ENCODE peak calls at places on chromosome 17, in four cellular contexts. W is A549, G is IMR-90, F is GM12878. N is an unnamed sample.

GRCh38 chr17:61699032-61699431 is 108.0 kb upstream of the NACA2 start:
- DNase-seq in W (no peak), G (no peak), F (no peak), N (no peak)

GRCh38 chr17:58315281-58315711 is 13.3 kb downstream of the TSPOAP1 start:
- DNase-seq in W (no peak), G (no peak), F (no peak), N (no peak)

GRCh38 chr17:56881685-56882295 is 32.1 kb downstream of the TRIM25 start:
- DNase-seq in W (no peak), G (no peak), F (no peak), N (no peak)

GRCh38 chr17:66915204-66915611 is 49.3 kb upstream of the CACNG4 start:
- DNase-seq in W (peak; percentile 65), G (no peak), F (no peak), N (no peak)

GRCh38 chr17:73474370-73474988 is 162.7 kb upstream of the CDC42EP4 start:
- DNase-seq in W (peak; percentile 60), G (peak; percentile 39), F (no peak), N (peak; percentile 91)

GRCh38 chr17:76714822-76715461 is 4.2 kb upstream of the MXRA7 start:
- DNase-seq in W (peak; percentile 57), G (peak; percentile 59), F (no peak), N (peak; percentile 79)

GRCh38 chr17:38416840-38417209 is 11.4 kb upstream of the ARHGAP23 start:
- DNase-seq in W (no peak), G (no peak), F (no peak), N (peak; percentile 20)

GRCh38 chr17:50431219-50431618 is 5.2 kb downstream of the ACSF2 start:
- DNase-seq in W (no peak), G (no peak), F (no peak), N (no peak)

GRCh38 chr17:67685351-67685750 is 32.4 kb upstream of the NOL11 start:
- DNase-seq in W (no peak), G (no peak), F (no peak), N (no peak)

GRCh38 chr17:13462161-13462560 is 139.6 kb downstream of the HS3ST3A1 start:
- DNase-seq in W (no peak), G (peak; percentile 80), F (no peak), N (no peak)

GRCh38 chr17:33120103-33120502 is 128.5 kb downstream of the SPACA3 start:
- DNase-seq in W (no peak), G (no peak), F (no peak), N (no peak)

GRCh38 chr17:81955058-81955681 is 5.8 kb downstream of the NOTUM start:
- DNase-seq in W (no peak), G (no peak), F (no peak), N (no peak)

GRCh38 chr17:57518587-57519118 is 226.4 kb downstream of the CCDC182 start:
- DNase-seq in W (no peak), G (no peak), F (no peak), N (no peak)

GRCh38 chr17:9768381-9768934 is 22.9 kb downstream of the DHRS7C start:
- DNase-seq in W (peak; percentile 60), G (peak; percentile 16), F (no peak), N (peak; percentile 25)

GRCh38 chr17:81577278-81578000 is 25.3 kb upstream of the FAAP100 start:
- DNase-seq in W (peak; percentile 76), G (no peak), F (no peak), N (no peak)

GRCh38 chr17:21095735-21096134 is 31.0 kb upstream of the DHRS7B start:
- DNase-seq in W (peak; percentile 26), G (no peak), F (no peak), N (no peak)

GRCh38 chr17:246226-246625 is 64.8 kb upstream of the DOC2B start:
- DNase-seq in W (no peak), G (no peak), F (no peak), N (no peak)

GRCh38 chr17:246851-247421 is 65.5 kb upstream of the DOC2B start:
- DNase-seq in W (no peak), G (no peak), F (no peak), N (no peak)

GRCh38 chr17:248337-249235 is 67.1 kb upstream of the DOC2B start:
- DNase-seq in W (no peak), G (no peak), F (no peak), N (no peak)

GRCh38 chr17:249236-249993 is 68.0 kb upstream of the DOC2B start:
- DNase-seq in W (no peak), G (no peak), F (no peak), N (no peak)

DNA sequence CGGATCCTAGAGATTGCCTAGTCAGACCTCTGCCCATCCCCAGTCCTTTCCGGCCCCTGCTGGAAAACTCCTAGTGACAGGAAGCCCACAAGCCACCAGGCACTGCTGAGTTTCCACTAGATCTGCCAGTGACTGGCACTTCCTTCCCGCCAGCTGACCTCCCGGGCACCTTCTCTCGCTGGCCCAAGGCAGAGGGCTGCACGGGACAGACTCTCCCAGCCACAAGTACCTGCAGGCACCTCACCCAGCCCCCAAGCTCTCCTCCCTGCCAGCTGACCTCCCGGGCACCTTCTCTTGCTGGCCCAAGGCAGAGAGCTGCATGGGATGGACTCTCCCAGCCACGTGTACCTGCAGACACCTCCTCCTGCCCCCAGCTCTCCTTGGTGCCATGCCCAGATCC is 66.3 kb upstream of the DOC2B start:
- DNase-seq in W (no peak), G (no peak), F (no peak), N (no peak)
- TF ChIP-seq ELK1 in W (no peak), G (no peak), F (no peak), N (no peak)

GRCh38 chr17:28737770-28738679 is 5.8 kb upstream of the TRAF4 start:
- DNase-seq in W (no peak), G (no peak), F (peak; percentile 89), N (no peak)

GRCh38 chr17:28734712-28735241 is 6.2 kb downstream of the NEK8 start:
- DNase-seq in W (no peak), G (no peak), F (no peak), N (no peak)

GRCh38 chr17:28733346-28733745 is 4.8 kb downstream of the NEK8 start:
- DNase-seq in W (no peak), G (no peak), F (no peak), N (no peak)

GRCh38 chr17:28737316-28737715 is 6.5 kb upstream of the TRAF4 start:
- DNase-seq in W (no peak), G (no peak), F (no peak), N (no peak)

GRCh38 chr17:28735242-28735722 is 6.7 kb downstream of the NEK8 start:
- DNase-seq in W (peak; percentile 56), G (no peak), F (no peak), N (peak; percentile 85)
- TF ChIP-seq ELK1 in W (no peak), G (no peak), F (no peak), N (no peak)

GRCh38 chr17:49090885-49091594 is 41.5 kb upstream of the B4GALNT2 start:
- DNase-seq in W (no peak), G (no peak), F (no peak), N (no peak)

GRCh38 chr17:49089094-49089493 is 43.5 kb upstream of the B4GALNT2 start:
- DNase-seq in W (no peak), G (no peak), F (no peak), N (no peak)

GRCh38 chr17:49093131-49093530 is 39.4 kb upstream of the B4GALNT2 start:
- DNase-seq in W (no peak), G (no peak), F (no peak), N (no peak)
- TF ChIP-seq ELK1 in W (no peak), G (no peak), F (no peak), N (no peak)

GRCh38 chr17:19332371-19333131 is 30.0 kb downstream of the B9D1 start:
- DNase-seq in W (no peak), G (no peak), F (no peak), N (no peak)
- TF ChIP-seq ELK1 in W (no peak), G (no peak), F (no peak), N (no peak)

DNA sequence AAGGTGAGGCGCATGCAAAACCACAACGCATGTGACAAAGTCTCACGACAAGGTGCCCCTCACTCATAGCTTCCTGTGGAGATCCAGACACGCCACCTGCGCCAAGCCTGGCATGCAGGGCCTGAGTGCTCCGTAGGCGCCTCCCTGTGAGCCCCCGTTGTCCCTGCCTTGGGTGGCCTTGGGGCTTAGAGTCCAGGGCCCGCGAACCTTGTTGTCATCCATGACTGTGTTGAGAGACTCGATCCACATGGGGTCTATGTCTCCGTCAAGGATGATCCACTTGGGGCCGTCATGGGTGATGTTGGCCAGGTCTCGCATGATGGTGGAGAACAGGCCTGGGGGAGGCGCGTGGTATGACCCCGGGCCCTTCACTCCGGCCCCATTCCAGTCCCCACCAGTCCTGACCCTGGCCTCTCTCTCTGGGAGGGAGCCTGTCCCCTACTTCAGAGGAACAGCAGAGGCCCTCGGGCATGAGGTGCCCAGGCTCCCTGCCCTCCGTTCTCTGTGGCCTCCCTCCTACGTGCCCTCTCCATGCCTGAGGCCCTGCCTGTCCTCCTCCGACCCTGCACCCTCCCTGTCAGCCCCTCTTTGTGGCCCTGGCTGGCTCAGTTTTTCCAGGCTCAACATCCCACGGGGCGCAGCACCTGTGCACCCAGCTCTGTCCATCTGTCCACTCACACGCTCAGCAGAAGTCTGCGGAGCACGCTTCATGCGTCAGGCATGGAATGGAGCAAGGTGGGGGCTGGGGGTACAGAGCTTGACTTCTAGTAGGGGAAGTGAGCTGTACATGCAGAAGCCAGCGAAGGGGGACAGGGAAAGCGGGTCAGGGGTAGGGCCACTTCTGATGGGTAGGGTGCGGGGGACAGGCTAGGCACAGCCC is 85.7 kb downstream of the DNAH17 start:
- DNase-seq in W (no peak), G (no peak), F (no peak), N (no peak)
- TF ChIP-seq ELK1 in W (no peak), G (no peak), F (no peak), N (no peak)

DNA sequence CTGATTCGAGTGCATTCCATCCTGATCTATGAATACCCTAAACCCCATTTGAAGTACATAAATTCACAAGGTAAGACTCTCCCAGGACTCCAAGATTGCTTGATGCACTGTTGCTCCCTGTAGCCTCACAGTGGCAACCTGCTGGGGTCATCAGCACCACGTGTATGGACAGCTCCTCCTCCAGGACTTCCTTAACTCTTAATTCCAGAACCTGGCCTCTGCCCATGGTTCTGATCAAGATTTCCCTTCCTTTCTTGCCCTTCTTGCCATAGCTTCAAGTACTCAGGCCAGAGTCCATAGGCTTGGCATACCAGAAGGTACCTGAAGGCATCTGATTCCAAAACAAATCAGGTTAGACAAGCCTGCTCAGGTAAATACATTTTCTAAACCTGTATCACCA is 34.0 kb upstream of the NLK start:
- DNase-seq in W (peak; percentile 46), G (peak; percentile 66), F (no peak), N (peak; percentile 77)
- TF ChIP-seq ELK1 in W (no peak), G (no peak), F (no peak), N (no peak)

GRCh38 chr17:1762906-1763829 is 1.3 kb downstream of the SERPINF1 start:
- DNase-seq in W (peak; percentile 38), G (peak; percentile 74), F (no peak), N (peak; percentile 68)

GRCh38 chr17:1764274-1764673 is 2.4 kb downstream of the SERPINF1 start:
- DNase-seq in W (no peak), G (peak; percentile 87), F (no peak), N (no peak)

GRCh38 chr17:1767358-1767757 is 5.5 kb downstream of the SERPINF1 start:
- DNase-seq in W (no peak), G (no peak), F (no peak), N (no peak)

GRCh38 chr17:1765576-1765975 is 3.7 kb downstream of the SERPINF1 start:
- DNase-seq in W (no peak), G (no peak), F (no peak), N (no peak)

GRCh38 chr17:1766382-1767135 is 4.7 kb downstream of the SERPINF1 start:
- DNase-seq in W (no peak), G (no peak), F (no peak), N (no peak)
- TF ChIP-seq ELK1 in W (no peak), G (no peak), F (no peak), N (no peak)

N was measured in K562.